ENCODE peak calls at places on chromosomes 13 and 19, in four cellular contexts. I is astrocyte, Y is left lung, Q is cardiac muscle cell. A is an unnamed sample.
A peak's percentile ranks its signal among the peaks of the same experiment; 100 is the strongest.

GRCh38 chr19:13935765-13936486 is 2.3 kb downstream of the PODNL1 start:
- DNase-seq in Y (no peak), I (no peak), Q (peak; percentile 40), A (no peak)

GRCh38 chr13:112819816-112820215 is 130.0 kb downstream of the ATP11A start:
- DNase-seq in Q (no peak), I (no peak), Y (no peak), A (no peak)

GRCh38 chr19:53912653-53913052 is 3.6 kb downstream of the CACNG7 start:
- DNase-seq in Q (no peak), I (no peak), Y (peak; percentile 84), A (no peak)

GRCh38 chr19:54558339-54558738 is 15.3 kb upstream of the LILRA2 start:
- DNase-seq in Y (no peak), I (no peak), Q (no peak), A (no peak)

GRCh38 chr19:29378126-29378525 is 147.7 kb upstream of the VSTM2B start:
- DNase-seq in I (no peak), Y (no peak), Q (no peak), A (no peak)

GRCh38 chr13:80666782-80667537 is 326.0 kb upstream of the SPRY2 start:
- DNase-seq in Q (peak; percentile 54), I (no peak), Y (no peak), A (no peak)

GRCh38 chr13:22926176-22927007 is 254.4 kb upstream of the SGCG start:
- DNase-seq in Q (peak; percentile 84), Y (peak; percentile 90), I (peak; percentile 12), A (peak; percentile 92)

GRCh38 chr19:17289489-17289888 is 7.8 kb downstream of the ANKLE1 start:
- DNase-seq in Q (peak; percentile 95), Y (peak; percentile 85), I (peak; percentile 85), A (peak; percentile 79)

GRCh38 chr19:6540918-6541689 is 10.3 kb downstream of the TNFSF9 start:
- DNase-seq in Q (no peak), I (no peak), Y (no peak), A (no peak)

GRCh38 chr13:22198001-22198400 is 527.1 kb downstream of the FGF9 start:
- DNase-seq in I (no peak), Q (no peak), Y (no peak), A (no peak)

GRCh38 chr13:113920606-113921306 is 53.1 kb downstream of the C13orf46 start:
- DNase-seq in I (no peak), Q (no peak), Y (no peak), A (no peak)
- H3K9me3 ChIP-seq in I (peaks cover 10% of the 10 kb centered on the region), Q (no peaks in the 10 kb centered on the region), Y (no peaks in the 10 kb centered on the region), A (peaks cover 6% of the 10 kb centered on the region)

GRCh38 chr19:15810335-15810734 is 5.1 kb downstream of the OR10H1 start:
- DNase-seq in Q (peak; percentile 0), Y (no peak), I (no peak), A (no peak)
- TF ChIP-seq CTCF in Q (no peak), Y (no peak), I (no peak), A (no peak)

DNA sequence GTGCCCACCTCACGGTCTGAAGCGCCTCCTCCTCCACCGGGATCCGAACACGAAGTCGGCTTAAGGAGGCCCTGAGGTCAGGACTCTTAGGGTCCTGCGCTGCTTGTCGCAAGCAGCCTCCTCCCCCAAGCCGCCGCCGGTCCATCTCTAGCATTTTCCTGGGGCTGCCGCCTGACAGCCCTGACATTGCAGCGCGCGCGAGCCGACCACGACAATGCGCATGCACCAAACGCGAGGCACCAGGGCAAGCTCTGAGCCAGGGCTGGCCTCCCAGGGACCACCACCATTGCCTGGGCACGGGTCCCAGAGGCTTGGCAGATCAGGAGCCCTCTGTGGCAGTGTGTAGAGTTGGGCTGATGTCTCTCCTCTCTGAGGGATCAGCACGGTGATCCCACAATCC is 63.8 kb upstream of the ZNF420 start:
- DNase-seq in Y (no peak), I (no peak), Q (no peak), A (no peak)
- H3K9me3 ChIP-seq in Y (no peaks in the 10 kb centered on the region), I (peaks cover 39% of the 10 kb centered on the region), Q (peaks cover 3% of the 10 kb centered on the region), A (peaks cover 24% of the 10 kb centered on the region)

GRCh38 chr13:77918391-77919261 is at the start of gene EDNRB:
- DNase-seq in Q (peak; percentile 52), Y (peak; percentile 88), I (peak; percentile 17), A (peak; percentile 71)
- TF ChIP-seq CTCF in Q (peak; percentile 18), Y (no peak), I (peak; percentile 8), A (no peak)

DNA sequence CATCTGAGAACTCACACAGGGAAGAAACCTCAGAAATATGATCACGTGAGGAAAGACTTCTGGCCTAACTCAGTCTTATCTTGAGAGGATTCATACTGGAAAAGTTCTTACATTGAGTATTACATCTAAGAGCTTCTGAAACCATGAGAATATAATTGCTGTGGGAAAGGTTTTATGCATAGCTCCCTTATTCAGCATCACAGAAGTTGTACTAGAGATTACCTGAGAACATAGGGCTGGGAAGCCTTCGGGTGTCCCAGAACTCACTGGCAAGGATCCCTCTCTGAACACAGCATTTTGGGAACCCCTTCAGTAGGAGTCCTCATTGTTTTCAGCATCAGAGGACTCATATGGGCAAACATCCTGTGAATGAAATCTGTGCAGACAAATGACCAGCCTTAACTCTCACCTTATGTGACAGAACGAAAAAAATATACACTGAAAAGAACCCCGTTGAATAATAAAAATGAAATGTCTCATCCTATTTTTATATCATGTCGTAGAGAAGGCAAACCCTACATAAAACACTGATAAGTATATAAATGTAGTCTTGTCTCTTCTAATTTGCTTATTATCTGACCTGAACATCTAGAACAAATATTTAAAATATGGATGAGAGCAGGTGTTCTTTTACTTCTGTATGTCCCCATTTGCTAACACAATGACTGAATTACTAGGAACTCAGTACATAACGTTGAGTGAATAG is 14.2 kb downstream of the ZNF274 start:
- DNase-seq in Q (peak; percentile 30), Y (no peak), I (peak; percentile 38), A (no peak)
- H3K9me3 ChIP-seq in Q (peaks cover 23% of the 10 kb centered on the region), Y (peaks cover 31% of the 10 kb centered on the region), I (peaks cover 83% of the 10 kb centered on the region), A (peaks cover 99% of the 10 kb centered on the region)

DNA sequence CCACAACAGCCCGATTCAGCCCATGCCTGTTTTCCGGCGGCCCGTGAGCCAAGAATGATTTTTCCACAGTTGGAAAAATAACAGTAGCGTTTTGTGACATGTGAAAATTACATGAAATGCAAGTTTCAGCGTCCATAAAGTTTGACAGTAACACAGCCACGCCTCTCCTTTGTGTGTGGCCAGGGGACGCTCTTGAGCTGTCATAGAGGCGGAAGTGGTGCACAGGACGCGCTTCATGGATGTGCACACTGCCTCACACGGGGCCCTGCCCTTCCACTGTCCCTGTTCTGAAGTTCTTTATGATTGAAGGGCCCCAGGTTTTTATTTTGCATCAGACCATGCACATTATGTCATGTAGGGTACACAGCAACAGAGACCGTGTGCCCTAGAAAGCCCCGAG is 12.4 kb upstream of the ELAVL1 start:
- DNase-seq in Q (no peak), I (no peak), Y (peak; percentile 37), A (no peak)
- TF ChIP-seq CTCF in Q (peak; percentile 17), I (no peak), Y (no peak), A (peak; percentile 4)

DNA sequence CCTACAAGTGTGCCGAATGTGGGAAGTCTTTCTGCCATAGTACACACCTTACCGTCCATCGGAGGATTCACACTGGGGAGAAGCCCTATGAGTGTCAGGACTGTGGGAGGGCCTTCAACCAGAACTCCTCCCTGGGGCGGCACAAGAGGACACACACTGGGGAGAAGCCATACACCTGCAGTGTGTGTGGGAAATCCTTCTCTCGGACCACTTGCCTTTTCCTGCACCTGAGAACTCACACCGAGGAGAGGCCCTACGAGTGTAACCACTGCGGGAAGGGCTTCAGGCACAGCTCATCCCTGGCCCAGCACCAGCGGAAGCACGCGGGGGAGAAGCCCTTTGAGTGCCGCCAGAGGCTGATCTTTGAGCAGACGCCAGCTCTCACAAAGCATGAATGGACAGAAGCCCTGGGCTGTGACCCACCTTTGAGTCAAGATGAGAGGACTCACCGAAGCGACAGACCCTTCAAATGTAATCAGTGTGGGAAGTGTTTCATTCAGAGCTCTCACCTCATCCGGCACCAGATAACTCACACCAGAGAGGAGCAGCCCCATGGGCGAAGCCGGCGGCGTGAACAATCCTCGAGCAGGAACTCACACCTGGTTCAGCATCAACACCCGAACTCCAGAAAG is 10.3 kb upstream of the ERVK3-1 start:
- DNase-seq in Y (no peak), I (no peak), Q (no peak), A (no peak)
- H3K9me3 ChIP-seq in Y (no peaks in the 10 kb centered on the region), I (peaks cover 51% of the 10 kb centered on the region), Q (no peaks in the 10 kb centered on the region), A (peaks cover 48% of the 10 kb centered on the region)

A was measured in psoas muscle.